ENCODE peak calls at places on chromosomes 5 and 9, in seven cellular contexts. D is activated CD4-positive, alpha-beta T cell treated with anti-CD3 and anti-CD28 coated beads, Interleukin-2, amount 50 U/mL, for 4 hours; S is NCI-H1694; F is mesendoderm; A is activated T-cell treated with anti-CD3 and anti-CD28 coated beads, Interleukin-2, amount 50 U/mL, for 24 hours; G is Calu3; C is C1 segment of cervical spinal cord. L is an unnamed sample.

GRCh38 chr5:14212838-14213237 is 69.7 kb downstream of the TRIO start:
- DNase-seq in C (no peak), S (no peak), F (no peak), A (no peak), D (no peak), G (no peak), L (no peak)

GRCh38 chr9:71765693-71766092 is 2.6 kb downstream of the CEMIP2 start:
- DNase-seq in S (no peak), D (no peak), F (no peak), G (no peak), A (no peak), C (no peak), L (no peak)

GRCh38 chr9:93431498-93432105 is 19.9 kb upstream of the FAM120A start:
- DNase-seq in A (no peak), S (no peak), F (no peak), D (no peak), G (no peak), C (no peak), L (no peak)

GRCh38 chr9:113886471-113886870 is 10.4 kb downstream of the ZNF618 start:
- DNase-seq in G (no peak), A (no peak), C (no peak), S (no peak), D (no peak), F (peak), L (no peak)

GRCh38 chr9:91033802-91034201 is 232.2 kb downstream of the SYK start:
- DNase-seq in A (peak), C (no peak), F (peak), S (no peak), G (no peak), D (peak), L (no peak)

GRCh38 chr9:134653259-134654009 is 11.8 kb downstream of the COL5A1 start:
- DNase-seq in F (no peak), G (no peak), C (no peak), A (no peak), S (no peak), D (no peak), L (no peak)

GRCh38 chr9:79695531-79696218 is 123.9 kb downstream of the TLE4 start:
- DNase-seq in D (no peak), F (no peak), A (no peak), C (no peak), G (no peak), S (no peak), L (no peak)

GRCh38 chr5:109907751-109908150 is 218.0 kb downstream of the MAN2A1 start:
- DNase-seq in F (peak), D (no peak), S (no peak), A (no peak), G (no peak), C (no peak), L (peak)

GRCh38 chr5:135189024-135189423 is 155.0 kb upstream of the PITX1 start:
- DNase-seq in D (no peak), F (no peak), C (no peak), A (no peak), G (no peak), S (no peak), L (no peak)

GRCh38 chr9:91857291-91857781 is 92.7 kb downstream of the ROR2 start:
- DNase-seq in A (no peak), G (no peak), F (peak), S (no peak), D (no peak), C (no peak), L (no peak)

GRCh38 chr9:25716220-25716872 is 38.1 kb upstream of the TUSC1 start:
- DNase-seq in S (peak), D (no peak), A (no peak), F (peak), G (peak), C (no peak), L (peak)

GRCh38 chr5:113236536-113237308 is 198.1 kb downstream of the TSSK1B start:
- DNase-seq in S (no peak), D (no peak), G (peak), C (no peak), F (peak), A (no peak), L (peak)

GRCh38 chr5:74949976-74950375 is 83.8 kb upstream of the FAM169A start:
- DNase-seq in F (no peak), C (no peak), S (no peak), D (no peak), A (no peak), G (no peak), L (no peak)

GRCh38 chr9:98328141-98328540 is 72.7 kb upstream of the TBC1D2 start:
- DNase-seq in A (no peak), G (no peak), F (no peak), S (no peak), D (no peak), C (no peak), L (no peak)

GRCh38 chr5:176750144-176750543 is 60.2 kb upstream of the UNC5A start:
- DNase-seq in D (no peak), C (no peak), A (no peak), G (no peak), F (no peak), S (no peak), L (no peak)

GRCh38 chr5:143065185-143065584 is 295.0 kb downstream of the ARHGAP26 start:
- DNase-seq in F (no peak), S (no peak), D (no peak), C (no peak), G (no peak), A (no peak), L (no peak)

GRCh38 chr9:125409637-125410521 is 148.3 kb downstream of the GAPVD1 start:
- DNase-seq in C (no peak), S (peak), G (peak), A (peak), F (peak), D (peak), L (no peak)

L was measured in DMS 273 treated with DMSO at 0.1 percent for 48 hours.